ENCODE peak calls at places on chromosomes 11 and 22, in five cellular contexts. One of them, this sample, is unnamed. For H3K36me3, the result is how much of the 10 kb centered on the place peaks cover.

GRCh38 chr11:8060801-8061554 is 20.0 kb upstream of the TUB start:
- DNase-seq in SK-N-SH: no peak
- DNase-seq in neuronal stem cell: no peak
- DNase-seq in MM.1S: no peak
- DNase-seq in kidney: no peak
- DNase-seq in this sample: peak

GRCh38 chr11:129192150-129192549 is at the start of gene ARHGAP32:
- DNase-seq in SK-N-SH: peak
- DNase-seq in neuronal stem cell: no peak
- DNase-seq in MM.1S: no peak
- DNase-seq in kidney: no peak
- DNase-seq in this sample: no peak

GRCh38 chr11:60985991-60986915 is 14.8 kb downstream of the CD6 start:
- DNase-seq in SK-N-SH: no peak
- DNase-seq in neuronal stem cell: no peak
- DNase-seq in MM.1S: peak
- DNase-seq in kidney: no peak
- DNase-seq in this sample: peak

GRCh38 chr11:17314232-17314547 is 37.4 kb upstream of the NCR3LG1 start:
- DNase-seq in SK-N-SH: no peak
- DNase-seq in neuronal stem cell: no peak
- DNase-seq in MM.1S: no peak
- DNase-seq in kidney: no peak
- DNase-seq in this sample: peak

GRCh38 chr11:128581908-128582307 is 5.5 kb downstream of the ETS1 start:
- DNase-seq in SK-N-SH: no peak
- DNase-seq in neuronal stem cell: no peak
- DNase-seq in MM.1S: no peak
- DNase-seq in kidney: no peak
- DNase-seq in this sample: peak

GRCh38 chr11:45158210-45158644 is 11.8 kb downstream of the PRDM11 start:
- DNase-seq in SK-N-SH: peak
- DNase-seq in neuronal stem cell: no peak
- DNase-seq in MM.1S: no peak
- DNase-seq in kidney: no peak
- DNase-seq in this sample: peak

GRCh38 chr11:70506658-70506970 is 108.3 kb downstream of the CTTN start:
- DNase-seq in SK-N-SH: no peak
- DNase-seq in neuronal stem cell: no peak
- DNase-seq in MM.1S: no peak
- DNase-seq in kidney: no peak
- DNase-seq in this sample: no peak

GRCh38 chr11:44397586-44398178 is 87.7 kb upstream of the ALX4 start:
- DNase-seq in SK-N-SH: no peak
- DNase-seq in neuronal stem cell: no peak
- DNase-seq in MM.1S: no peak
- DNase-seq in kidney: no peak
- DNase-seq in this sample: no peak

GRCh38 chr11:119651802-119652584 is 77.0 kb downstream of the NECTIN1 start:
- DNase-seq in SK-N-SH: no peak
- DNase-seq in neuronal stem cell: no peak
- DNase-seq in MM.1S: no peak
- DNase-seq in kidney: no peak
- DNase-seq in this sample: peak

GRCh38 chr22:26172389-26172990 is 3.2 kb downstream of the SEZ6L start:
- DNase-seq in SK-N-SH: peak
- DNase-seq in neuronal stem cell: peak
- DNase-seq in MM.1S: peak
- DNase-seq in kidney: no peak
- DNase-seq in this sample: peak

GRCh38 chr11:131649861-131650260 is 279.4 kb downstream of the NTM start:
- DNase-seq in SK-N-SH: no peak
- DNase-seq in neuronal stem cell: no peak
- DNase-seq in MM.1S: no peak
- DNase-seq in kidney: no peak
- DNase-seq in this sample: no peak

GRCh38 chr22:29871684-29872083 is 11.3 kb upstream of the MTMR3 start:
- DNase-seq in SK-N-SH: no peak
- DNase-seq in neuronal stem cell: no peak
- DNase-seq in MM.1S: no peak
- DNase-seq in kidney: no peak
- DNase-seq in this sample: no peak

GRCh38 chr11:134657631-134658030 is 245.6 kb upstream of the B3GAT1 start:
- DNase-seq in SK-N-SH: no peak
- DNase-seq in neuronal stem cell: no peak
- DNase-seq in MM.1S: no peak
- DNase-seq in kidney: peak
- DNase-seq in this sample: no peak

GRCh38 chr11:70853103-70853830 is 399.1 kb downstream of the SHANK2 start:
- DNase-seq in SK-N-SH: no peak
- DNase-seq in neuronal stem cell: no peak
- DNase-seq in MM.1S: no peak
- DNase-seq in kidney: no peak
- DNase-seq in this sample: no peak

GRCh38 chr22:17781319-17782031 is 7.2 kb upstream of the BID start:
- DNase-seq in SK-N-SH: peak
- DNase-seq in neuronal stem cell: no peak
- DNase-seq in MM.1S: peak
- DNase-seq in kidney: peak
- DNase-seq in this sample: peak

GRCh38 chr11:17636721-17637120 is 82.7 kb upstream of the MYOD1 start:
- DNase-seq in SK-N-SH: peak
- DNase-seq in neuronal stem cell: no peak
- DNase-seq in MM.1S: no peak
- DNase-seq in kidney: no peak
- DNase-seq in this sample: no peak

GRCh38 chr11:125262825-125263218 is 98.3 kb downstream of the PKNOX2 start:
- DNase-seq in SK-N-SH: no peak
- DNase-seq in neuronal stem cell: peak
- DNase-seq in MM.1S: no peak
- DNase-seq in kidney: no peak
- DNase-seq in this sample: peak

GRCh38 chr11:35933572-35933925 is 10.3 kb upstream of the LDLRAD3 start:
- DNase-seq in SK-N-SH: no peak
- DNase-seq in neuronal stem cell: no peak
- DNase-seq in MM.1S: no peak
- DNase-seq in kidney: no peak
- DNase-seq in this sample: peak

GRCh38 chr11:58513747-58514367 is 6.0 kb upstream of the OR5B21 start:
- DNase-seq in SK-N-SH: peak
- DNase-seq in neuronal stem cell: peak
- DNase-seq in MM.1S: peak
- DNase-seq in kidney: peak
- DNase-seq in this sample: peak

GRCh38 chr22:37211075-37211852 is 1.0 kb downstream of the SSTR3 start:
- DNase-seq in SK-N-SH: no peak
- DNase-seq in neuronal stem cell: no peak
- DNase-seq in MM.1S: no peak
- DNase-seq in kidney: peak
- DNase-seq in this sample: no peak

GRCh38 chr11:130418210-130418609 is 10.2 kb downstream of the ADAMTS8 start:
- DNase-seq in SK-N-SH: no peak
- DNase-seq in neuronal stem cell: no peak
- DNase-seq in MM.1S: no peak
- DNase-seq in kidney: no peak
- DNase-seq in this sample: no peak

GRCh38 chr11:18393581-18394299 is 623 bp upstream of the LDHA start:
- DNase-seq in SK-N-SH: no peak
- DNase-seq in neuronal stem cell: no peak
- DNase-seq in MM.1S: no peak
- DNase-seq in kidney: no peak
- DNase-seq in this sample: no peak

GRCh38 chr22:31609716-31610115 is 52.3 kb downstream of the PISD start:
- DNase-seq in SK-N-SH: no peak
- DNase-seq in neuronal stem cell: no peak
- DNase-seq in MM.1S: no peak
- DNase-seq in kidney: peak
- DNase-seq in this sample: no peak

GRCh38 chr11:15710593-15711260 is 596.0 kb downstream of the INSC start:
- DNase-seq in SK-N-SH: no peak
- DNase-seq in neuronal stem cell: no peak
- DNase-seq in MM.1S: no peak
- DNase-seq in kidney: no peak
- DNase-seq in this sample: peak

GRCh38 chr22:38262051-38262795 is 10.6 kb downstream of the TMEM184B start:
- DNase-seq in SK-N-SH: peak
- DNase-seq in neuronal stem cell: no peak
- DNase-seq in MM.1S: peak
- DNase-seq in kidney: no peak
- DNase-seq in this sample: no peak

GRCh38 chr11:58395581-58395980 is 11.1 kb downstream of the OR5B3 start:
- DNase-seq in SK-N-SH: no peak
- DNase-seq in neuronal stem cell: no peak
- DNase-seq in MM.1S: no peak
- DNase-seq in kidney: no peak
- DNase-seq in this sample: peak

GRCh38 chr11:116885951-116886629 is 48.7 kb upstream of the APOA1 start:
- DNase-seq in SK-N-SH: no peak
- DNase-seq in neuronal stem cell: no peak
- DNase-seq in MM.1S: no peak
- DNase-seq in kidney: no peak
- DNase-seq in this sample: no peak

GRCh38 chr11:89355649-89356048 is 135.5 kb downstream of the NOX4 start:
- DNase-seq in SK-N-SH: no peak
- DNase-seq in neuronal stem cell: no peak
- DNase-seq in MM.1S: no peak
- DNase-seq in kidney: no peak
- DNase-seq in this sample: no peak

GRCh38 chr11:107501713-107502112 is 44.1 kb upstream of the CWF19L2 start:
- DNase-seq in SK-N-SH: no peak
- DNase-seq in neuronal stem cell: no peak
- DNase-seq in MM.1S: no peak
- DNase-seq in kidney: no peak
- DNase-seq in this sample: no peak

GRCh38 chr22:39297490-39298193 is 21.8 kb downstream of the RPL3 start:
- DNase-seq in SK-N-SH: no peak
- DNase-seq in neuronal stem cell: no peak
- DNase-seq in MM.1S: peak
- DNase-seq in kidney: no peak
- DNase-seq in this sample: no peak

GRCh38 chr11:103053997-103054396 is 38.0 kb downstream of the DCUN1D5 start:
- DNase-seq in SK-N-SH: no peak
- DNase-seq in neuronal stem cell: no peak
- DNase-seq in MM.1S: no peak
- DNase-seq in kidney: no peak
- DNase-seq in this sample: no peak

GRCh38 chr22:50016308-50016987 is 3.9 kb upstream of the IL17REL start:
- DNase-seq in SK-N-SH: peak
- DNase-seq in neuronal stem cell: no peak
- DNase-seq in MM.1S: no peak
- DNase-seq in kidney: peak
- DNase-seq in this sample: no peak

GRCh38 chr11:108985611-108986279 is 320.9 kb downstream of the DDX10 start:
- DNase-seq in SK-N-SH: no peak
- DNase-seq in neuronal stem cell: no peak
- DNase-seq in MM.1S: no peak
- DNase-seq in kidney: no peak
- DNase-seq in this sample: peak

GRCh38 chr11:32333335-32333991 is 101.9 kb downstream of the WT1 start:
- DNase-seq in SK-N-SH: peak
- DNase-seq in neuronal stem cell: peak
- DNase-seq in MM.1S: no peak
- DNase-seq in kidney: peak
- DNase-seq in this sample: peak

GRCh38 chr11:30586251-30587144 is at the start of gene MPPED2:
- DNase-seq in SK-N-SH: peak
- DNase-seq in neuronal stem cell: peak
- DNase-seq in MM.1S: peak
- DNase-seq in kidney: peak
- DNase-seq in this sample: no peak
- H3K4me3 ChIP-seq in SK-N-SH: peak
- H3K4me3 ChIP-seq in neuronal stem cell: peak
- H3K4me3 ChIP-seq in MM.1S: peak
- H3K4me3 ChIP-seq in kidney: peak
- H3K4me3 ChIP-seq in this sample: peak

DNA sequence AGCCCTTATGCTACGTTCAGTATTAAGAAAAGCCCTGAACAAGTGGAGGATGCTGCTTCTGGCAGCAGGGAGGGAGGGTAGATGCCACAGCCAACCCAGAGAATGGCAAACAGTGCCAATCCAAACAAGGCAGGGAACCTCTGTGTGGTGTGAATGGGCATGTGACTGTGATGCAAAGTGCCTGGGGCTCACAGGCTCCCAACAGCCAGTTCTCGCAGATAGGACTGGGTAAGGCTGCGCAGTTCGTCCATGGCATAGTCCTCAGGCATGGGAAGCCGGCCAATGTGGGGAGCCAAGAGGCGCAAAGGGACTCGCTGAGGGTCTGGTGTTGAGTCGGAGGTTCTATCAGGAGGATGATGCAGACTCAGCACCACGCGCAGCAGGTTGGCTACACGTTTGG is 4.8 kb upstream of the CHRNA10 start:
- DNase-seq in SK-N-SH: no peak
- DNase-seq in neuronal stem cell: no peak
- DNase-seq in MM.1S: no peak
- DNase-seq in kidney: no peak
- DNase-seq in this sample: no peak
- H3K36me3 ChIP-seq in SK-N-SH: half or more
- H3K36me3 ChIP-seq in neuronal stem cell: under half
- H3K36me3 ChIP-seq in MM.1S: under half
- H3K36me3 ChIP-seq in kidney: under half
- H3K36me3 ChIP-seq in this sample: half or more

GRCh38 chr11:3014314-3014938 is 22.3 kb upstream of the NAP1L4 start:
- DNase-seq in SK-N-SH: no peak
- DNase-seq in neuronal stem cell: no peak
- DNase-seq in MM.1S: no peak
- DNase-seq in kidney: peak
- DNase-seq in this sample: no peak
- H3K9ac ChIP-seq in SK-N-SH: no peak
- H3K9ac ChIP-seq in neuronal stem cell: no peak
- H3K9ac ChIP-seq in MM.1S: no peak
- H3K9ac ChIP-seq in kidney: no peak
- H3K9ac ChIP-seq in this sample: no peak

DNA sequence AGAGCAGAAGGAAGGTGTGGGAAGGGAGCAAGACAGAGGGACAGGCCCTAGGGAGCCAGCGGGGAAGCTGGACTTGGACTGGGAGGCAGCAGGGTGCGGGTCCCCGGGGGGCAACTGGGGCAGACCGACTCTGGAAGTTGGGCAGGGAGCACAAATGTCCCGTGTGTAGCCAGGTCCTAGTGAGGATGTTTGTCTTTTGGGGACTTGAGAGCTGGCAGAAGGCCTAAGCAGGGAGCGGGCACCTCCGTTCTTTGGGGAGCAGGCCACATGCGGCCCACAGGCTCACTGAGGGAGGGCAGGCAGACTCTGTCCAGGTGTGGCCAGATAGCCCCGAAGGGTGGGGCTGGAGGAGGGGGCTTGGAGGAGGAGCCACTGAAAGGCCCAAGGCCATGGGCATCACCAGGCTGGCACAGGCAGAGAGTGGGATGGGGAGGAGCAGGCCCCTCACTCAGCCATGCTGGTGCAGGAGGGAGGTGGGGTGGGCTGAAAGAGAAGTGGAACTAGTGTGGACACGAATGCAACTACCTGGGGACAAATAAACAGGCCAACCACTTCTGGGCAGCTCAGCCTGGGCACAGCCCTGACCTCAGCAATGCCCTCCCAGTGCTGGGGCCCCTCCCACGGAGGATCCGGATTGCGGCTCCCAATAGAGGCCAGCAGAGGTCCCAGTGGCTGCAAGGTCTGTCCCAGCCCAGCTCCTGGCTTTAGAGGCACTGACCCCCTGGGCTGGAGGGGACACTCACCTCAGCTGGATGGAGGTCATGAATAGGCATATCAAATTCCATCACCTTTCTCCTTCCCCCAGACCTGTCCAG is 1.3 kb upstream of the SCARF2 start:
- DNase-seq in SK-N-SH: peak
- DNase-seq in neuronal stem cell: no peak
- DNase-seq in MM.1S: no peak
- DNase-seq in kidney: peak
- DNase-seq in this sample: peak
- H3K4me3 ChIP-seq in SK-N-SH: peak
- H3K4me3 ChIP-seq in neuronal stem cell: no peak
- H3K4me3 ChIP-seq in MM.1S: no peak
- H3K4me3 ChIP-seq in kidney: peak
- H3K4me3 ChIP-seq in this sample: peak

This sample was measured in adipocyte.